ENCODE peak calls at places on chromosomes 7 and 10, in five cellular contexts. O is AG04449, B is astrocyte of the spinal cord, Q is nephron progenitor cell, R is SW480. F is an unnamed sample.

GRCh38 chr10:25068152-25069058 is 52.0 kb downstream of the THNSL1 start:
- DNase-seq in O (no peak), B (peak), Q (no peak), R (peak), F (no peak)

GRCh38 chr7:148738737-148739535 is 40.2 kb downstream of the CUL1 start:
- DNase-seq in O (no peak), B (no peak), Q (no peak), R (no peak), F (no peak)

GRCh38 chr7:28815928-28816373 is 142.2 kb downstream of the TRIL start:
- DNase-seq in O (no peak), B (no peak), Q (no peak), R (no peak), F (peak)

GRCh38 chr7:132614428-132615076 is 38.3 kb upstream of the PLXNA4 start:
- DNase-seq in O (no peak), B (peak), Q (peak), R (peak), F (no peak)

GRCh38 chr7:126700807-126701604 is 551.7 kb downstream of the GRM8 start:
- DNase-seq in O (peak), B (peak), Q (peak), R (peak), F (peak)

GRCh38 chr7:121394709-121395140 is 1.4 kb downstream of the FAM3C start:
- DNase-seq in O (no peak), B (no peak), Q (no peak), R (no peak), F (no peak)

GRCh38 chr7:142868881-142869415 is 14.1 kb downstream of the EPHB6 start:
- DNase-seq in O (no peak), B (no peak), Q (no peak), R (no peak), F (no peak)

GRCh38 chr10:34526186-34526585 is 288.9 kb downstream of the PARD3 start:
- DNase-seq in O (no peak), B (no peak), Q (no peak), R (no peak), F (no peak)

GRCh38 chr10:64468219-64468618 is 947.0 kb downstream of the REEP3 start:
- DNase-seq in O (no peak), B (no peak), Q (no peak), R (no peak), F (no peak)

F was measured in GM06990.